ENCODE peak calls at places on chromosomes 7 and 10, in seven cellular contexts. T, W, D, E, K, X and N are unnamed samples.

GRCh38 chr10:17682236-17682946 is 38.4 kb downstream of the STAM start:
- DNase-seq in T (no peak), W (no peak), D (no peak), E (no peak), K (no peak), X (no peak), N (no peak)

GRCh38 chr7:43568529-43568928 is 14.4 kb upstream of the STK17A start:
- DNase-seq in T (peak; percentile 95), W (no peak), D (no peak), E (no peak), K (no peak), X (peak; percentile 60), N (no peak)

GRCh38 chr10:188546-188945 is 53.3 kb downstream of the ZMYND11 start:
- DNase-seq in T (no peak), W (no peak), D (no peak), E (no peak), K (no peak), X (no peak), N (no peak)

GRCh38 chr7:47231627-47232026 is 350.3 kb downstream of the TNS3 start:
- DNase-seq in T (no peak), W (no peak), D (no peak), E (no peak), K (no peak), X (no peak), N (no peak)

GRCh38 chr10:74008212-74008731 is 10.4 kb downstream of the VCL start:
- DNase-seq in T (peak; percentile 37), W (no peak), D (peak; percentile 77), E (no peak), K (no peak), X (peak; percentile 55), N (no peak)

GRCh38 chr10:88923525-88923924 is 29.0 kb downstream of the ACTA2 start:
- DNase-seq in T (no peak), W (no peak), D (no peak), E (no peak), K (no peak), X (no peak), N (no peak)

GRCh38 chr7:105896407-105896842 is 20.0 kb upstream of the ATXN7L1 start:
- DNase-seq in T (no peak), W (no peak), D (peak; percentile 52), E (no peak), K (no peak), X (no peak), N (no peak)

GRCh38 chr7:113015038-113015645 is 71.5 kb downstream of the GPR85 start:
- DNase-seq in T (peak; percentile 40), W (no peak), D (no peak), E (no peak), K (no peak), X (peak; percentile 49), N (no peak)

GRCh38 chr10:10911035-10911434 is 106.6 kb upstream of the CELF2 start:
- DNase-seq in T (no peak), W (no peak), D (no peak), E (no peak), K (no peak), X (no peak), N (no peak)

GRCh38 chr7:111357691-111358090 is 204.6 kb downstream of the IMMP2L start:
- DNase-seq in T (peak; percentile 77), W (no peak), D (no peak), E (no peak), K (no peak), X (peak; percentile 16), N (no peak)

GRCh38 chr7:48389977-48390376 is 218.7 kb downstream of the ABCA13 start:
- DNase-seq in T (peak; percentile 88), W (no peak), D (peak; percentile 1), E (no peak), K (no peak), X (peak; percentile 68), N (no peak)

GRCh38 chr7:122572706-122573105 is 126.2 kb downstream of the RNF133 start:
- DNase-seq in T (no peak), W (no peak), D (no peak), E (no peak), K (no peak), X (no peak), N (no peak)

GRCh38 chr7:127904706-127905056 is 126.6 kb downstream of the LRRC4 start:
- DNase-seq in T (no peak), W (no peak), D (no peak), E (no peak), K (no peak), X (no peak), N (no peak)

GRCh38 chr7:20331912-20332317 is 1.2 kb downstream of the ITGB8 start:
- DNase-seq in T (no peak), W (no peak), D (no peak), E (no peak), K (no peak), X (no peak), N (no peak)

GRCh38 chr7:50832744-50833143 is 50.0 kb upstream of the GRB10 start:
- DNase-seq in T (peak; percentile 98), W (no peak), D (no peak), E (peak; percentile 14), K (no peak), X (peak; percentile 86), N (no peak)

GRCh38 chr7:92435542-92435941 is 11.7 kb upstream of the GATAD1 start:
- DNase-seq in T (no peak), W (no peak), D (no peak), E (no peak), K (no peak), X (no peak), N (no peak)

GRCh38 chr7:157723205-157723604 is 386.4 kb downstream of the DNAJB6 start:
- DNase-seq in T (no peak), W (no peak), D (no peak), E (no peak), K (no peak), X (no peak), N (no peak)